ENCODE peak calls at places on chromosomes 3 and 15, in nine cellular contexts. U is A172; K is epithelial cell of prostate; S is astrocyte of the spinal cord; Z is left kidney; R is activated CD8-positive, alpha-beta memory T cell treated with anti-CD3 and anti-CD28 coated beads for 24 hours; X is HL-60; Q is activated T-helper 1 cell treated with anti-CD3 and anti-CD28 coated beads, Interleukin-2, amount 50 U/mL, for 16 hours; A is uterus. B is an unnamed sample.
A peak's percentile ranks its signal among the peaks of the same experiment; 100 is the strongest.

GRCh38 chr3:124834723-124835718 is 52.1 kb downstream of the ITGB5 start:
- DNase-seq in U (peak; percentile 90), K (peak; percentile 56), S (peak; percentile 93), Z (peak; percentile 88), R (peak; percentile 70), X (no peak), Q (peak; percentile 12), A (peak; percentile 60), B (no peak)

GRCh38 chr3:113140876-113141275 is 70.5 kb upstream of the BOC start:
- DNase-seq in U (peak; percentile 29), K (peak; percentile 18), S (peak; percentile 58), Z (no peak), R (no peak), X (no peak), Q (no peak), A (no peak), B (no peak)

GRCh38 chr3:129855454-129856419 is 37.8 kb downstream of the TMCC1 start:
- DNase-seq in U (peak; percentile 40), K (no peak), S (peak; percentile 74), Z (peak; percentile 9), R (no peak), X (peak; percentile 17), Q (no peak), A (no peak), B (no peak)

GRCh38 chr3:119497824-119498187 is 541 bp upstream of the TIMMDC1 start:
- DNase-seq in U (peak; percentile 40), K (no peak), S (peak; percentile 29), Z (peak; percentile 40), R (no peak), X (no peak), Q (no peak), A (no peak), B (no peak)

GRCh38 chr3:141878326-141878725 is 1.9 kb downstream of the ATP1B3 start:
- DNase-seq in U (no peak), K (no peak), S (peak; percentile 22), Z (no peak), R (no peak), X (no peak), Q (no peak), A (no peak), B (no peak)

GRCh38 chr3:160756907-160757623 is 1.0 kb downstream of the PPM1L start:
- DNase-seq in U (no peak), K (no peak), S (no peak), Z (peak; percentile 46), R (peak; percentile 57), X (no peak), Q (no peak), A (peak; percentile 12), B (no peak)

GRCh38 chr15:70504305-70504951 is 258.9 kb downstream of the UACA start:
- DNase-seq in U (peak; percentile 53), K (no peak), S (peak; percentile 46), Z (peak; percentile 53), R (no peak), X (peak; percentile 78), Q (no peak), A (peak; percentile 37), B (peak; percentile 17)

GRCh38 chr3:184448321-184449160 is 68.7 kb downstream of the CHRD start:
- DNase-seq in U (peak; percentile 98), K (peak; percentile 90), S (peak; percentile 80), Z (no peak), R (no peak), X (no peak), Q (no peak), A (no peak), B (no peak)

GRCh38 chr3:122394173-122394572 is 10.2 kb downstream of the FAM162A start:
- DNase-seq in U (no peak), K (no peak), S (no peak), Z (no peak), R (no peak), X (no peak), Q (no peak), A (no peak), B (no peak)

GRCh38 chr15:51812598-51812997 is 16.9 kb upstream of the TMOD3 start:
- DNase-seq in U (no peak), K (no peak), S (no peak), Z (no peak), R (no peak), X (no peak), Q (no peak), A (no peak), B (no peak)

GRCh38 chr3:149314807-149315578 is 18.4 kb downstream of the TM4SF18 start:
- DNase-seq in U (peak; percentile 76), K (no peak), S (peak; percentile 90), Z (peak; percentile 27), R (no peak), X (no peak), Q (no peak), A (no peak), B (no peak)

GRCh38 chr15:62403164-62403809 is 238.2 kb upstream of the C2CD4B start:
- DNase-seq in U (peak; percentile 55), K (no peak), S (peak; percentile 52), Z (no peak), R (no peak), X (no peak), Q (no peak), A (no peak), B (no peak)

GRCh38 chr3:123841476-123842238 is 42.5 kb downstream of the MYLK start:
- DNase-seq in U (peak; percentile 54), K (no peak), S (peak; percentile 50), Z (no peak), R (no peak), X (no peak), Q (no peak), A (no peak), B (no peak)

GRCh38 chr3:25448750-25449684 is 21.0 kb downstream of the RARB start:
- DNase-seq in U (peak; percentile 74), K (no peak), S (peak; percentile 93), Z (peak; percentile 77), R (no peak), X (no peak), Q (no peak), A (peak; percentile 80), B (no peak)

GRCh38 chr3:189954733-189955665 is 165.7 kb downstream of the P3H2 start:
- DNase-seq in U (no peak), K (no peak), S (no peak), Z (no peak), R (no peak), X (no peak), Q (no peak), A (no peak), B (no peak)

GRCh38 chr15:63089260-63090043 is 32.2 kb upstream of the LACTB start:
- DNase-seq in U (peak; percentile 93), K (no peak), S (peak; percentile 88), Z (peak; percentile 54), R (no peak), X (no peak), Q (no peak), A (peak; percentile 74), B (no peak)

GRCh38 chr15:68966996-68967395 is 36.7 kb downstream of the SPESP1 start:
- DNase-seq in U (no peak), K (no peak), S (no peak), Z (no peak), R (no peak), X (no peak), Q (no peak), A (no peak), B (no peak)

B was measured in esophagus squamous epithelium.